ENCODE peak calls at places on chromosomes 4 and X, in six cellular contexts. J is OCI-LY7, Y is PC-9, C is upper lobe of right lung, E is right cardiac atrium, R is RWPE1. S is an unnamed sample.

GRCh38 chrX:109596015-109596414 is 29.0 kb downstream of the KCNE5 start:
- DNase-seq in J (no peak), Y (no peak), C (no peak), E (no peak), R (no peak), S (no peak)

GRCh38 chr4:2415213-2415612 is 3.2 kb downstream of the ZFYVE28 start:
- DNase-seq in J (no peak), Y (no peak), C (no peak), E (no peak), R (no peak), S (peak)

GRCh38 chrX:3939967-3940610 is 226.6 kb upstream of the PRKX start:
- DNase-seq in J (peak), Y (peak), C (no peak), E (peak), R (peak), S (no peak)

GRCh38 chr4:124940387-124940786 is 227.9 kb upstream of the ANKRD50 start:
- DNase-seq in J (no peak), Y (peak), C (no peak), E (no peak), R (peak), S (no peak)

GRCh38 chr4:182843813-182844325 is 73.3 kb downstream of the DCTD start:
- DNase-seq in J (no peak), Y (no peak), C (no peak), E (no peak), R (peak), S (no peak)

GRCh38 chr4:87632469-87632868 is 17.6 kb upstream of the DMP1 start:
- DNase-seq in J (no peak), Y (no peak), C (no peak), E (no peak), R (no peak), S (no peak)

GRCh38 chr4:6527259-6527658 is 47.7 kb upstream of the MAN2B2 start:
- DNase-seq in J (no peak), Y (no peak), C (no peak), E (no peak), R (no peak), S (no peak)

GRCh38 chrX:155767101-155767878 is 113.9 kb upstream of the VAMP7 start:
- DNase-seq in J (no peak), Y (peak), C (peak), E (peak), R (peak), S (peak)

GRCh38 chr4:24519649-24520048 is 64.7 kb downstream of the DHX15 start:
- DNase-seq in J (no peak), Y (no peak), C (no peak), E (no peak), R (no peak), S (no peak)

GRCh38 chrX:134999469-134999868 is 8.7 kb downstream of the SMIM10 start:
- DNase-seq in J (peak), Y (peak), C (no peak), E (no peak), R (peak), S (no peak)

GRCh38 chrX:21932277-21932996 is 8.1 kb upstream of the SMS start:
- DNase-seq in J (no peak), Y (peak), C (no peak), E (no peak), R (peak), S (no peak)

GRCh38 chrX:69556094-69557011 is 52.2 kb downstream of the NALF2 start:
- DNase-seq in J (no peak), Y (no peak), C (no peak), E (no peak), R (peak), S (peak)

GRCh38 chrX:118637997-118638396 is 89.4 kb upstream of the IL13RA1 start:
- DNase-seq in J (no peak), Y (no peak), C (no peak), E (no peak), R (no peak), S (no peak)

GRCh38 chr4:72031868-72032619 is at the start of gene NPFFR2:
- DNase-seq in J (no peak), Y (no peak), C (peak), E (peak), R (peak), S (peak)

DNA sequence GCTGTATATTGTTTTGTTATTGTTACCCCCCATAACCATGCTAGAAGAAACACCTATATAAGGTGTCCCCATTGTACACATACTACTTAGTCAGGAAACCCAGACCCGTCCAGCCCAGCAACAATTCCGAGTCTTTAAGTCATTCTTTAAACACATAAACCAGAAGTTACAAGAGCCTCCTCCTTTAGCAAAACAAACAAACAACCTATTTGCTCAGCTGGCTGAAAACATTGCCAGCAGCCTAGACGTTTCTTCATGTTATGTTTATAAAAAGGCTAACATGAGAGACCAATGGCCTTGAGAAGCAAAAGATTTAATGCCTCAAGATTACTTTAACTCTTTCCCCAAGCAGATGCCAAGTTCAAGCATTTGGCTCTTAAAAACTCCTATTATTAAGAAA is 1.4 kb downstream of the ACOX3 start:
- DNase-seq in J (no peak), Y (no peak), C (no peak), E (no peak), R (no peak), S (no peak)
- H3K27ac ChIP-seq in J (no peak), Y (no peak), C (peak), E (no peak), R (no peak), S (peak)

GRCh38 chr4:91837608-91838029 is 466.1 kb upstream of the GRID2 start:
- DNase-seq in J (no peak), Y (no peak), C (no peak), E (no peak), R (peak), S (no peak)

GRCh38 chr4:91840359-91840758 is 463.4 kb upstream of the GRID2 start:
- DNase-seq in J (no peak), Y (no peak), C (no peak), E (no peak), R (no peak), S (no peak)

GRCh38 chr4:91838181-91838861 is 465.4 kb upstream of the GRID2 start:
- DNase-seq in J (no peak), Y (no peak), C (no peak), E (no peak), R (no peak), S (no peak)
- H3K27ac ChIP-seq in J (no peak), Y (no peak), C (no peak), E (no peak), R (no peak), S (no peak)

GRCh38 chr4:123342498-123342897 is 54.1 kb upstream of the SPRY1 start:
- DNase-seq in J (no peak), Y (no peak), C (no peak), E (no peak), R (no peak), S (no peak)

GRCh38 chr4:123345132-123345923 is 51.3 kb upstream of the SPRY1 start:
- DNase-seq in J (no peak), Y (no peak), C (no peak), E (no peak), R (no peak), S (no peak)

GRCh38 chr4:123345924-123346300 is 50.7 kb upstream of the SPRY1 start:
- DNase-seq in J (no peak), Y (no peak), C (no peak), E (no peak), R (no peak), S (no peak)

GRCh38 chr4:123346330-123346940 is 50.2 kb upstream of the SPRY1 start:
- DNase-seq in J (no peak), Y (no peak), C (no peak), E (no peak), R (no peak), S (no peak)

GRCh38 chr4:123343400-123344060 is 53.1 kb upstream of the SPRY1 start:
- DNase-seq in J (no peak), Y (no peak), C (no peak), E (no peak), R (no peak), S (no peak)
- H3K27ac ChIP-seq in J (no peak), Y (no peak), C (no peak), E (no peak), R (no peak), S (peak)

GRCh38 chrX:16633754-16634153 is 16.2 kb upstream of the S100G start:
- DNase-seq in J (no peak), Y (no peak), C (no peak), E (no peak), R (no peak), S (no peak)
- H3K27ac ChIP-seq in J (no peak), Y (no peak), C (no peak), E (no peak), R (no peak), S (no peak)

GRCh38 chr4:823093-823760 is 2.7 kb downstream of the CPLX1 start:
- DNase-seq in J (no peak), Y (no peak), C (peak), E (no peak), R (no peak), S (peak)
- H3K27ac ChIP-seq in J (no peak), Y (no peak), C (no peak), E (no peak), R (no peak), S (no peak)

GRCh38 chr4:119615068-119615744 is 13.4 kb downstream of the PDE5A start:
- DNase-seq in J (no peak), Y (no peak), C (no peak), E (no peak), R (no peak), S (no peak)
- H3K27ac ChIP-seq in J (no peak), Y (no peak), C (no peak), E (no peak), R (no peak), S (no peak)

GRCh38 chrX:32873786-32874185 is 337.6 kb downstream of the DMD start:
- DNase-seq in J (no peak), Y (no peak), C (no peak), E (no peak), R (no peak), S (no peak)
- H3K27ac ChIP-seq in J (no peak), Y (no peak), C (no peak), E (no peak), R (no peak), S (no peak)

S was measured in kidney.